ENCODE peak calls at places on chromosomes 3 and 15, in five cellular contexts. One of them, this sample, is unnamed.

GRCh38 chr3:16309558-16309957 is 44.5 kb downstream of the OXNAD1 start:
- DNase-seq in thyroid gland: no peak
- DNase-seq in NCI-H2029: peak; percentile 72
- DNase-seq in RPMI7951: peak; percentile 82
- DNase-seq in activated CD4-positive, alpha-beta T cell treated with anti-CD3 and anti-CD28 coated beads, Interleukin-2, amount 50 U/mL, for 24 hours: peak; percentile 60
- DNase-seq in this sample: no peak

GRCh38 chr15:66390670-66391069 is 4.0 kb downstream of the MAP2K1 start:
- DNase-seq in activated CD4-positive, alpha-beta T cell treated with anti-CD3 and anti-CD28 coated beads, Interleukin-2, amount 50 U/mL, for 24 hours: no peak
- DNase-seq in NCI-H2029: no peak
- DNase-seq in RPMI7951: no peak
- DNase-seq in thyroid gland: no peak
- DNase-seq in this sample: no peak

GRCh38 chr15:32870240-32871033 is 152.6 kb downstream of the GREM1 start:
- DNase-seq in NCI-H2029: no peak
- DNase-seq in RPMI7951: peak; percentile 100
- DNase-seq in activated CD4-positive, alpha-beta T cell treated with anti-CD3 and anti-CD28 coated beads, Interleukin-2, amount 50 U/mL, for 24 hours: no peak
- DNase-seq in thyroid gland: no peak
- DNase-seq in this sample: no peak

GRCh38 chr3:177459397-177459796 is 262.1 kb upstream of the TBL1XR1 start:
- DNase-seq in thyroid gland: no peak
- DNase-seq in activated CD4-positive, alpha-beta T cell treated with anti-CD3 and anti-CD28 coated beads, Interleukin-2, amount 50 U/mL, for 24 hours: no peak
- DNase-seq in RPMI7951: no peak
- DNase-seq in NCI-H2029: no peak
- DNase-seq in this sample: no peak

GRCh38 chr15:92451225-92451825 is 57.6 kb downstream of the ST8SIA2 start:
- DNase-seq in RPMI7951: peak; percentile 99
- DNase-seq in NCI-H2029: no peak
- DNase-seq in activated CD4-positive, alpha-beta T cell treated with anti-CD3 and anti-CD28 coated beads, Interleukin-2, amount 50 U/mL, for 24 hours: no peak
- DNase-seq in thyroid gland: no peak
- DNase-seq in this sample: no peak

GRCh38 chr15:68292157-68292781 is 14.7 kb downstream of the FEM1B start:
- DNase-seq in NCI-H2029: no peak
- DNase-seq in activated CD4-positive, alpha-beta T cell treated with anti-CD3 and anti-CD28 coated beads, Interleukin-2, amount 50 U/mL, for 24 hours: no peak
- DNase-seq in RPMI7951: no peak
- DNase-seq in thyroid gland: no peak
- DNase-seq in this sample: no peak

GRCh38 chr3:111070772-111071256 is 802 bp upstream of the NECTIN3 start:
- DNase-seq in thyroid gland: no peak
- DNase-seq in activated CD4-positive, alpha-beta T cell treated with anti-CD3 and anti-CD28 coated beads, Interleukin-2, amount 50 U/mL, for 24 hours: no peak
- DNase-seq in RPMI7951: no peak
- DNase-seq in NCI-H2029: no peak
- DNase-seq in this sample: no peak

GRCh38 chr15:51589881-51590570 is 32.5 kb downstream of the DMXL2 start:
- DNase-seq in RPMI7951: no peak
- DNase-seq in thyroid gland: no peak
- DNase-seq in NCI-H2029: no peak
- DNase-seq in activated CD4-positive, alpha-beta T cell treated with anti-CD3 and anti-CD28 coated beads, Interleukin-2, amount 50 U/mL, for 24 hours: no peak
- DNase-seq in this sample: no peak

GRCh38 chr15:80659375-80659774 is 35.7 kb upstream of the ABHD17C start:
- DNase-seq in activated CD4-positive, alpha-beta T cell treated with anti-CD3 and anti-CD28 coated beads, Interleukin-2, amount 50 U/mL, for 24 hours: no peak
- DNase-seq in RPMI7951: no peak
- DNase-seq in NCI-H2029: no peak
- DNase-seq in thyroid gland: no peak
- DNase-seq in this sample: no peak

GRCh38 chr15:57122080-57122845 is 203.8 kb downstream of the TCF12 start:
- DNase-seq in activated CD4-positive, alpha-beta T cell treated with anti-CD3 and anti-CD28 coated beads, Interleukin-2, amount 50 U/mL, for 24 hours: no peak
- DNase-seq in thyroid gland: no peak
- DNase-seq in NCI-H2029: no peak
- DNase-seq in RPMI7951: no peak
- DNase-seq in this sample: no peak

GRCh38 chr3:16151109-16151508 is 23.4 kb upstream of the GALNT15 start:
- DNase-seq in RPMI7951: peak; percentile 78
- DNase-seq in thyroid gland: peak; percentile 48
- DNase-seq in activated CD4-positive, alpha-beta T cell treated with anti-CD3 and anti-CD28 coated beads, Interleukin-2, amount 50 U/mL, for 24 hours: no peak
- DNase-seq in NCI-H2029: no peak
- DNase-seq in this sample: no peak

GRCh38 chr3:116386168-116386567 is 59.1 kb downstream of the LSAMP start:
- DNase-seq in RPMI7951: no peak
- DNase-seq in activated CD4-positive, alpha-beta T cell treated with anti-CD3 and anti-CD28 coated beads, Interleukin-2, amount 50 U/mL, for 24 hours: no peak
- DNase-seq in thyroid gland: no peak
- DNase-seq in NCI-H2029: no peak
- DNase-seq in this sample: no peak

GRCh38 chr3:150114873-150115570 is 144.3 kb upstream of the PFN2 start:
- DNase-seq in NCI-H2029: no peak
- DNase-seq in activated CD4-positive, alpha-beta T cell treated with anti-CD3 and anti-CD28 coated beads, Interleukin-2, amount 50 U/mL, for 24 hours: no peak
- DNase-seq in RPMI7951: peak; percentile 77
- DNase-seq in thyroid gland: no peak
- DNase-seq in this sample: no peak

GRCh38 chr15:96334705-96335428 is 4.4 kb downstream of the NR2F2 start:
- DNase-seq in activated CD4-positive, alpha-beta T cell treated with anti-CD3 and anti-CD28 coated beads, Interleukin-2, amount 50 U/mL, for 24 hours: no peak
- DNase-seq in NCI-H2029: no peak
- DNase-seq in thyroid gland: no peak
- DNase-seq in RPMI7951: no peak
- DNase-seq in this sample: no peak

GRCh38 chr3:19645093-19645492 is 288.9 kb downstream of the EFHB start:
- DNase-seq in NCI-H2029: peak; percentile 10
- DNase-seq in RPMI7951: no peak
- DNase-seq in activated CD4-positive, alpha-beta T cell treated with anti-CD3 and anti-CD28 coated beads, Interleukin-2, amount 50 U/mL, for 24 hours: no peak
- DNase-seq in thyroid gland: no peak
- DNase-seq in this sample: no peak

GRCh38 chr15:56074866-56075265 is 81.5 kb upstream of the NEDD4 start:
- DNase-seq in thyroid gland: no peak
- DNase-seq in RPMI7951: no peak
- DNase-seq in NCI-H2029: no peak
- DNase-seq in activated CD4-positive, alpha-beta T cell treated with anti-CD3 and anti-CD28 coated beads, Interleukin-2, amount 50 U/mL, for 24 hours: no peak
- DNase-seq in this sample: no peak

GRCh38 chr15:40069178-40070165 is 30.5 kb upstream of the SRP14 start:
- DNase-seq in RPMI7951: peak; percentile 97
- DNase-seq in activated CD4-positive, alpha-beta T cell treated with anti-CD3 and anti-CD28 coated beads, Interleukin-2, amount 50 U/mL, for 24 hours: no peak
- DNase-seq in NCI-H2029: peak; percentile 91
- DNase-seq in thyroid gland: peak; percentile 100
- DNase-seq in this sample: peak; percentile 90

GRCh38 chr15:101389362-101389761 is 94.3 kb upstream of the SNRPA1 start:
- DNase-seq in thyroid gland: no peak
- DNase-seq in activated CD4-positive, alpha-beta T cell treated with anti-CD3 and anti-CD28 coated beads, Interleukin-2, amount 50 U/mL, for 24 hours: no peak
- DNase-seq in RPMI7951: no peak
- DNase-seq in NCI-H2029: no peak
- DNase-seq in this sample: no peak

GRCh38 chr15:69652906-69653305 is 200.3 kb downstream of the RPLP1 start:
- DNase-seq in RPMI7951: no peak
- DNase-seq in activated CD4-positive, alpha-beta T cell treated with anti-CD3 and anti-CD28 coated beads, Interleukin-2, amount 50 U/mL, for 24 hours: no peak
- DNase-seq in NCI-H2029: no peak
- DNase-seq in thyroid gland: no peak
- DNase-seq in this sample: no peak

GRCh38 chr3:17013050-17013449 is 128.3 kb downstream of the PLCL2 start:
- DNase-seq in activated CD4-positive, alpha-beta T cell treated with anti-CD3 and anti-CD28 coated beads, Interleukin-2, amount 50 U/mL, for 24 hours: no peak
- DNase-seq in RPMI7951: no peak
- DNase-seq in NCI-H2029: no peak
- DNase-seq in thyroid gland: no peak
- DNase-seq in this sample: no peak

GRCh38 chr15:73708691-73709090 is 24.5 kb downstream of the CD276 start:
- DNase-seq in NCI-H2029: no peak
- DNase-seq in thyroid gland: no peak
- DNase-seq in activated CD4-positive, alpha-beta T cell treated with anti-CD3 and anti-CD28 coated beads, Interleukin-2, amount 50 U/mL, for 24 hours: no peak
- DNase-seq in RPMI7951: no peak
- DNase-seq in this sample: no peak

GRCh38 chr3:75260-75659 is 121.3 kb upstream of the CHL1 start:
- DNase-seq in thyroid gland: no peak
- DNase-seq in activated CD4-positive, alpha-beta T cell treated with anti-CD3 and anti-CD28 coated beads, Interleukin-2, amount 50 U/mL, for 24 hours: no peak
- DNase-seq in NCI-H2029: no peak
- DNase-seq in RPMI7951: no peak
- DNase-seq in this sample: peak; percentile 21

GRCh38 chr3:124599779-124600693 is 130.2 kb upstream of the UMPS start:
- DNase-seq in NCI-H2029: no peak
- DNase-seq in RPMI7951: peak; percentile 39
- DNase-seq in thyroid gland: no peak
- DNase-seq in activated CD4-positive, alpha-beta T cell treated with anti-CD3 and anti-CD28 coated beads, Interleukin-2, amount 50 U/mL, for 24 hours: no peak
- DNase-seq in this sample: no peak

This sample was measured in DMS153.